ENCODE peak calls at places on chromosome 10, in seven cellular contexts. D is BE2C, H is mesendoderm, J is neuronal stem cell, A is GM19239, S is A549, Y is aorta. V is an unnamed sample.

GRCh38 chr10:20712766-20713165 is 184.3 kb downstream of the NEBL start:
- DNase-seq in S (no peak), A (no peak), Y (no peak), H (peak), J (no peak), D (no peak), V (no peak)

GRCh38 chr10:70437721-70438120 is 3.8 kb downstream of the NODAL start:
- DNase-seq in Y (no peak), A (no peak), J (no peak), H (peak), D (no peak), S (no peak), V (no peak)

GRCh38 chr10:132186488-132187413 is at the start of gene DPYSL4:
- DNase-seq in A (peak), J (no peak), Y (no peak), H (no peak), D (no peak), S (peak), V (no peak)

GRCh38 chr10:90417056-90417455 is 440.8 kb downstream of the HTR7 start:
- DNase-seq in D (no peak), A (no peak), H (no peak), Y (no peak), S (no peak), J (no peak), V (no peak)

GRCh38 chr10:124688889-124689670 is 55.1 kb downstream of the FAM53B start:
- DNase-seq in S (no peak), Y (no peak), J (no peak), D (no peak), H (peak), A (peak), V (no peak)

GRCh38 chr10:5563991-5564536 is 39.3 kb downstream of the CALML3 start:
- DNase-seq in H (no peak), Y (peak), D (no peak), A (no peak), J (no peak), S (no peak), V (no peak)

GRCh38 chr10:89652971-89653370 is 7.9 kb upstream of the PANK1 start:
- DNase-seq in D (no peak), A (no peak), J (no peak), Y (no peak), S (no peak), H (no peak), V (no peak)

GRCh38 chr10:58266826-58267712 is 625 bp downstream of the IPMK start:
- DNase-seq in H (peak), J (peak), S (no peak), A (no peak), Y (peak), D (peak), V (peak)

GRCh38 chr10:96863922-96864543 is 31.9 kb downstream of the LCOR start:
- DNase-seq in D (no peak), Y (no peak), J (no peak), H (peak), S (peak), A (peak), V (no peak)

GRCh38 chr10:117804470-117805011 is 242.2 kb downstream of the RAB11FIP2 start:
- DNase-seq in D (no peak), Y (no peak), A (no peak), S (no peak), H (no peak), J (peak), V (peak)

GRCh38 chr10:128958881-128959690 is 508.0 kb upstream of the MGMT start:
- DNase-seq in D (no peak), J (no peak), A (no peak), Y (no peak), S (no peak), H (no peak), V (no peak)

GRCh38 chr10:82742901-82743300 is 867.9 kb downstream of the NRG3 start:
- DNase-seq in S (no peak), D (no peak), H (no peak), Y (no peak), A (no peak), J (no peak), V (no peak)

GRCh38 chr10:50497758-50498157 is 126.0 kb downstream of the SGMS1 start:
- DNase-seq in A (peak), S (no peak), J (no peak), Y (no peak), H (no peak), D (no peak), V (no peak)

GRCh38 chr10:4807803-4808507 is 18.1 kb upstream of the AKR1E2 start:
- DNase-seq in H (peak), J (no peak), S (peak), A (no peak), D (no peak), Y (no peak), V (no peak)

GRCh38 chr10:104868231-104868630 is 227.1 kb downstream of the SORCS3 start:
- DNase-seq in S (no peak), H (no peak), A (no peak), J (no peak), Y (no peak), D (no peak), V (no peak)

GRCh38 chr10:64059884-64060283 is 538.7 kb downstream of the REEP3 start:
- DNase-seq in S (no peak), D (no peak), A (no peak), Y (no peak), H (peak), J (no peak), V (no peak)

GRCh38 chr10:116490028-116490662 is 55.6 kb upstream of the PNLIP start:
- DNase-seq in A (no peak), S (peak), Y (no peak), H (no peak), D (no peak), J (no peak), V (no peak)

GRCh38 chr10:84243759-84244158 is 1.1 kb upstream of the RGR start:
- DNase-seq in S (no peak), A (no peak), Y (no peak), D (no peak), H (peak), J (no peak), V (no peak)

V was measured in thyroid gland.